ENCODE peak calls at places on chromosomes 5 and 9, in four cellular contexts. U is right atrium auricular region, S is AG09319, K is choroid plexus epithelial cell. B is an unnamed sample.

GRCh38 chr5:132961887-132962286 is 1.5 kb downstream of the AFF4 start:
- DNase-seq in U (no peak), S (peak; percentile 18), K (peak; percentile 72), B (no peak)

GRCh38 chr5:108748010-108748353 is 285 bp downstream of the FER start:
- DNase-seq in U (no peak), S (no peak), K (no peak), B (no peak)

GRCh38 chr9:120892748-120893584 is 16.0 kb upstream of the PHF19 start:
- DNase-seq in U (no peak), S (no peak), K (peak; percentile 72), B (no peak)

GRCh38 chr9:88533951-88534455 is 975 bp upstream of the NXNL2 start:
- DNase-seq in U (no peak), S (peak; percentile 25), K (peak; percentile 45), B (no peak)

GRCh38 chr9:19689324-19690087 is 99.3 kb downstream of the SLC24A2 start:
- DNase-seq in U (no peak), S (no peak), K (no peak), B (no peak)

GRCh38 chr5:137096149-137097103 is 402.7 kb downstream of the SPOCK1 start:
- DNase-seq in U (no peak), S (no peak), K (no peak), B (no peak)

GRCh38 chr5:163915481-163915961 is 410.1 kb downstream of the MAT2B start:
- DNase-seq in U (no peak), S (no peak), K (peak; percentile 74), B (no peak)

GRCh38 chr5:127254729-127255284 is 35.8 kb upstream of the MEGF10 start:
- DNase-seq in U (no peak), S (no peak), K (peak; percentile 91), B (no peak)

GRCh38 chr9:34992376-34992951 is 2.9 kb downstream of the DNAJB5 start:
- DNase-seq in U (peak; percentile 84), S (peak; percentile 43), K (peak; percentile 86), B (peak; percentile 86)

GRCh38 chr5:82885657-82886389 is 191.4 kb downstream of the TMEM167A start:
- DNase-seq in U (no peak), S (no peak), K (peak; percentile 13), B (no peak)

B was measured in vagina.